ENCODE peak calls at places on chromosome 15, in seven cellular contexts. G is esophagus muscularis mucosa, I is HCT116, Y is GM23338, J is upper lobe of left lung, V is stomach, U is endothelial cell of umbilical vein. T is an unnamed sample.

GRCh38 chr15:68100194-68100593 is 46.1 kb downstream of the PIAS1 start:
- DNase-seq in Y (no peak), V (no peak), I (no peak), G (no peak), U (no peak), J (no peak), T (no peak)

GRCh38 chr15:66233487-66234415 is 19.8 kb downstream of the MEGF11 start:
- DNase-seq in J (no peak), G (no peak), V (no peak), I (peak; percentile 38), U (no peak), Y (peak; percentile 85), T (no peak)

GRCh38 chr15:27482344-27482743 is 511.4 kb downstream of the GABRG3 start:
- DNase-seq in J (no peak), G (no peak), V (no peak), I (no peak), Y (no peak), U (no peak), T (no peak)

GRCh38 chr15:58462973-58463663 is 31.3 kb downstream of the LIPC start:
- DNase-seq in G (no peak), V (no peak), J (no peak), U (no peak), I (no peak), Y (no peak), T (no peak)

GRCh38 chr15:101505610-101506337 is 16.3 kb upstream of the PCSK6 start:
- DNase-seq in I (no peak), U (no peak), Y (no peak), J (no peak), G (peak; percentile 75), V (no peak), T (no peak)

GRCh38 chr15:50764331-50765201 is 940 bp downstream of the SPPL2A start:
- DNase-seq in J (no peak), G (no peak), I (no peak), Y (no peak), V (no peak), U (peak; percentile 52), T (no peak)

GRCh38 chr15:36612063-36612788 is 32.8 kb downstream of the CDIN1 start:
- DNase-seq in V (no peak), G (no peak), U (peak; percentile 49), Y (no peak), J (no peak), I (peak; percentile 34), T (no peak)

GRCh38 chr15:22979699-22980188 is 424 bp downstream of the CYFIP1 start:
- DNase-seq in Y (peak; percentile 78), I (no peak), J (peak; percentile 89), G (no peak), U (peak; percentile 56), V (no peak), T (no peak)

GRCh38 chr15:25366058-25366457 is 72.8 kb downstream of the UBE3A start:
- DNase-seq in Y (no peak), U (no peak), I (no peak), V (no peak), G (no peak), J (no peak), T (no peak)

GRCh38 chr15:100901702-100902435 is 17.3 kb upstream of the LRRK1 start:
- DNase-seq in Y (no peak), G (no peak), U (no peak), J (peak; percentile 29), V (no peak), I (no peak), T (no peak)

GRCh38 chr15:33200444-33200843 is 5.9 kb upstream of the FMN1 start:
- DNase-seq in U (no peak), Y (no peak), G (peak; percentile 50), J (no peak), V (no peak), I (no peak), T (no peak)

GRCh38 chr15:39642011-39642640 is 61.2 kb downstream of the THBS1 start:
- DNase-seq in G (no peak), I (no peak), V (no peak), U (peak; percentile 82), J (no peak), Y (peak; percentile 50), T (no peak)

GRCh38 chr15:31328425-31328998 is 1.9 kb downstream of the KLF13 start:
- DNase-seq in V (no peak), U (no peak), Y (no peak), G (no peak), I (no peak), J (no peak), T (no peak)

GRCh38 chr15:73908030-73908821 is 18.0 kb upstream of the LOXL1 start:
- DNase-seq in U (peak; percentile 63), Y (peak; percentile 91), V (peak; percentile 90), G (peak; percentile 95), I (peak; percentile 32), J (peak; percentile 88), T (peak; percentile 77)

GRCh38 chr15:58515807-58516206 is 84.0 kb downstream of the LIPC start:
- DNase-seq in V (no peak), U (no peak), J (no peak), Y (no peak), G (no peak), I (no peak), T (no peak)

GRCh38 chr15:68633181-68634121 is 54.7 kb downstream of the CORO2B start:
- DNase-seq in J (no peak), V (no peak), G (no peak), Y (no peak), I (no peak), U (no peak), T (peak; percentile 34)

GRCh38 chr15:78065973-78066946 is 11.3 kb downstream of the TBC1D2B start:
- DNase-seq in V (no peak), J (no peak), G (no peak), U (no peak), I (no peak), Y (no peak), T (no peak)

GRCh38 chr15:76345880-76346665 is 9.5 kb downstream of the ISL2 start:
- DNase-seq in U (no peak), G (no peak), I (no peak), J (peak; percentile 86), V (no peak), Y (peak; percentile 80), T (no peak)

GRCh38 chr15:41259546-41260189 is 28.6 kb downstream of the CHP1 start:
- DNase-seq in I (no peak), V (peak; percentile 40), G (no peak), U (no peak), J (no peak), Y (no peak), T (no peak)

GRCh38 chr15:41262571-41262970 is 31.5 kb downstream of the CHP1 start:
- DNase-seq in V (no peak), J (no peak), Y (no peak), I (no peak), U (no peak), G (no peak), T (no peak)

GRCh38 chr15:41256103-41256502 is 25.0 kb downstream of the CHP1 start:
- DNase-seq in G (no peak), U (no peak), Y (no peak), V (no peak), I (no peak), J (no peak), T (no peak)

GRCh38 chr15:41256577-41257038 is 25.5 kb downstream of the CHP1 start:
- DNase-seq in J (no peak), Y (no peak), G (no peak), I (no peak), U (no peak), V (no peak), T (no peak)

DNA sequence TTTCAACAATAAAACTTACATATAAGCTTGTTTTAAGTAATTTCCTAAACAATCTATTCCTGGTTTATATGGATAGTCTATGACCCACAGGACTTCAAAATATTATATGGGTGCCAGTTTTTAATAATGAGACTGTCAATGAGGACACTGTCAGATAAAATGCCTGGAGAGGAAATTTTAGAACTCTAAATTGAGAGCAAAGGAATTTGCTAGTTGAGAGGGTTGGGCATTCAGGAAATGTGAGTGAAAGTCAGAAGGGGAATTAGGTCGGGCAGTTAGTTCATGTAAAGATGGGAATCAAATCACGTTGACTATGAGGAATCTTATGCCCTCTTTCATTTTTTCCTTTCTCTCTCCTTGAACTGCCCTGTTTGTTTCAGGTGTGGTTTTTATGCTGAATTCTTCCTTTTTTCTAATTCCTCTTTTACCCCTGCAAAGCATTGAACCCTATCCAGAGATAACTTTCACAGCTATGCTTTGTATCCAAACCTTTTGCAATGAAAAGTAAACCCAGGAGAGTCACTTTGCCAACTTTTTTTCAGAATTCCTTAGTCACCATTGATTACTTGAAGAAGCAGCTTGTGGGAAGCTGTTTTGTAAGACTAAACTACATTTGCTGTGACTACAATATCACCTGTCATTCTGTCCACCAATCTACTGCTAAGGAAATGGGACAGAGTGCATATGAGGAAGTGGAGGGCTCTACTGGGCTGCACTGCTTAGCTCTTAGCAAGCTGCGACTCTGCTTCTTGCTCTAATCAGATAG is 27.8 kb downstream of the CHP1 start:
- DNase-seq in U (no peak), G (no peak), Y (no peak), I (no peak), J (no peak), V (peak; percentile 43), T (no peak)
- TF ChIP-seq POLR2AphosphoS5 in U (no peak), G (no peak), Y (no peak), I (no peak), J (peak; percentile 24), V (peak; percentile 79), T (no peak)

DNA sequence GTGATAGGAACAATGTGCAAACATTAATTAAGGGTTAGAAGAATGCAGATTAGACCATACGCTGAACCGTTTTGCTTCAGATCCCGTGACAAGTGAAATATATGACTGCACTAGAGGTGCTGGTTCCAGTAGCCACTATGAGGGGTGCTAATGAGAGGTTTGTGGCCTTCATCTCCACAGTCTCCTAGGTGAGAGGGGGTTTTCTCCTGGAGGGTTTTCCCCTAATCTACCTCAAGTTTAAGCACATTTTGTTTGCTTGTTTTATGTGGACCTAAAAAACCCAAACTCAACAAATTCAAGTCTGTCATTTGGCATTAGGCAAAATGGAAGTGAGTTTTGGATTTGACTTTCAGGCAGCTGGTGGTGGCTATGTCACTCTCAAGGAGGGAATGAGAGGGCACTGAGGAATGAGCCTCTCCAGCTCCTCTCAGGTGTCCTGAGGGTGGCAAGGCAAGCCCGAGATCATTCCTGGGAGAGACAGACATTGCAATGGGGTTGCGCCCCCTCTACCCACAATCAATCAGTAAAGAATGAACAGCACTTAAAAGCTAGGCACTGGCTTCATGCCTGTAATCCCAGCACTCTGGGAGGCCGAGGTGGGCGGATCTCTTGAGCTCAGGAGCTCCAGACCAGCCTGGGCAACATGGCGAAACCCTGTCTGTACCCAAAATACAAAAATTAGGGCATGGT is 13.9 kb upstream of the SHF start:
- DNase-seq in I (no peak), G (no peak), U (no peak), V (no peak), Y (no peak), J (no peak), T (no peak)
- H3K4me3 ChIP-seq in I (peak overlapping the region; percentile 62), G (peak overlapping the region; percentile 74), U (no peak overlapping the region), V (no peak overlapping the region), Y (peak overlapping the region; percentile 96), J (peak overlapping the region; percentile 92), T (no peak overlapping the region)

GRCh38 chr15:55694652-55695150 is 48.3 kb downstream of the PRTG start:
- DNase-seq in Y (peak; percentile 67), G (no peak), J (no peak), V (no peak), U (peak; percentile 28), I (no peak), T (no peak)
- TF ChIP-seq POLR2AphosphoS5 in Y (no peak), G (no peak), J (no peak), V (no peak), U (no peak), I (no peak), T (no peak)

DNA sequence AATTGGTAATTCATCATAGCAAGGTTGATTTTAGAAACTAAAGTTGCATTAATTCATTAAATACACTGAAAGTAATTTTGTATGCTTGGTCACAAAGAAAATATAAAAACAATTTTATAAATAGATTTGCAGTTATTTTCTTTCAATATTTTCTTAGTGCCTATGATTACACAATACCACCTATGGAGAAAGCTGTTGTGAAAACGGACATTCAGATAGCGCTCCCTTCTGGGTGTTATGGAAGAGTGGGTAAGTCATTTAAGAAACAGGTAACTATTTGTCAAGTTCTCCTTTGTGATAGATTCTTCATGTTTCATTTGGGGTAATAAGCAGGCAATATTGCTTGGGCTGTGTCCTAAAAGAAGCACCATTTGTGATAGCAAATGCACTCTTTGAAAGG is 3.0 kb downstream of the DUT start:
- DNase-seq in V (no peak), I (no peak), J (no peak), Y (peak; percentile 33), G (no peak), U (no peak), T (no peak)
- H3K4me3 ChIP-seq in V (no peak overlapping the region), I (no peak overlapping the region), J (no peak overlapping the region), Y (peak overlapping the region; percentile 90), G (no peak overlapping the region), U (no peak overlapping the region), T (no peak overlapping the region)